ENCODE peak calls at places on chromosomes 13 and 19, in six cellular contexts. K is EH, L is mucosa of descending colon, I is Kasumi-1, U is T-cell, V is posterior vena cava. N is an unnamed sample.

GRCh38 chr19:48859711-48860572 is 8.5 kb downstream of the PLEKHA4 start:
- DNase-seq in U (no peak), L (peak; percentile 60), V (no peak), I (no peak), K (no peak), N (no peak)

GRCh38 chr13:110636701-110637201 is 21.4 kb downstream of the NAXD start:
- DNase-seq in V (peak; percentile 66), U (no peak), L (no peak), I (no peak), K (no peak), N (no peak)

GRCh38 chr13:113902536-113902935 is 38.7 kb upstream of the GAS6 start:
- DNase-seq in I (no peak), U (no peak), K (no peak), L (no peak), V (no peak), N (no peak)

GRCh38 chr19:36258028-36258875 is 43.3 kb downstream of the ZNF146 start:
- DNase-seq in U (no peak), L (no peak), V (no peak), K (no peak), I (no peak), N (no peak)

GRCh38 chr19:16197622-16198362 is at the start of gene AP1M1:
- DNase-seq in I (peak; percentile 89), U (peak; percentile 95), L (peak; percentile 99), V (peak; percentile 99), K (peak; percentile 97), N (peak; percentile 98)

GRCh38 chr19:8044018-8044417 is 8.5 kb upstream of the CCL25 start:
- DNase-seq in I (no peak), U (no peak), L (no peak), K (no peak), V (peak; percentile 71), N (no peak)

GRCh38 chr19:54674021-54674617 is 11.3 kb downstream of the LILRB4 start:
- DNase-seq in K (peak; percentile 3), V (no peak), I (peak; percentile 86), L (no peak), U (no peak), N (no peak)

GRCh38 chr19:1318678-1319471 is 33.2 kb downstream of the EFNA2 start:
- DNase-seq in L (no peak), U (no peak), V (no peak), I (no peak), K (no peak), N (no peak)

GRCh38 chr19:47507031-47507430 is 7.8 kb downstream of the NAPA start:
- DNase-seq in I (no peak), V (no peak), U (no peak), K (no peak), L (no peak), N (no peak)